ENCODE peak calls at places on chromosomes 6 and 20, in nine cellular contexts. One of them, this sample, is unnamed.

GRCh38 chr6:110329348-110329728 is 28.8 kb downstream of the METTL24 start:
- DNase-seq in GM10248: no peak
- DNase-seq in endothelial cell: no peak
- DNase-seq in CD14-positive monocyte: no peak
- DNase-seq in HFF-Myc: peak
- DNase-seq in hepatocyte: peak
- DNase-seq in choroid plexus epithelial cell: no peak
- DNase-seq in endothelial cell of umbilical vein: no peak
- DNase-seq in AG09319: no peak
- DNase-seq in this sample: no peak

GRCh38 chr6:148435386-148435785 is 92.7 kb downstream of the SASH1 start:
- DNase-seq in GM10248: no peak
- DNase-seq in endothelial cell: no peak
- DNase-seq in CD14-positive monocyte: no peak
- DNase-seq in HFF-Myc: no peak
- DNase-seq in hepatocyte: no peak
- DNase-seq in choroid plexus epithelial cell: peak
- DNase-seq in endothelial cell of umbilical vein: no peak
- DNase-seq in AG09319: no peak
- DNase-seq in this sample: no peak

GRCh38 chr20:45343445-45343866 is 4.8 kb downstream of the SDC4 start:
- DNase-seq in GM10248: no peak
- DNase-seq in endothelial cell: no peak
- DNase-seq in CD14-positive monocyte: no peak
- DNase-seq in HFF-Myc: no peak
- DNase-seq in hepatocyte: peak
- DNase-seq in choroid plexus epithelial cell: no peak
- DNase-seq in endothelial cell of umbilical vein: no peak
- DNase-seq in AG09319: no peak
- DNase-seq in this sample: no peak

GRCh38 chr6:33249732-33250625 is 21.7 kb downstream of the VPS52 start:
- DNase-seq in GM10248: no peak
- DNase-seq in endothelial cell: peak
- DNase-seq in CD14-positive monocyte: no peak
- DNase-seq in HFF-Myc: no peak
- DNase-seq in hepatocyte: no peak
- DNase-seq in choroid plexus epithelial cell: peak
- DNase-seq in endothelial cell of umbilical vein: peak
- DNase-seq in AG09319: peak
- DNase-seq in this sample: peak

GRCh38 chr6:17847203-17847602 is 140.2 kb downstream of the KIF13A start:
- DNase-seq in GM10248: no peak
- DNase-seq in endothelial cell: no peak
- DNase-seq in CD14-positive monocyte: no peak
- DNase-seq in HFF-Myc: no peak
- DNase-seq in hepatocyte: no peak
- DNase-seq in choroid plexus epithelial cell: no peak
- DNase-seq in endothelial cell of umbilical vein: peak
- DNase-seq in AG09319: no peak
- DNase-seq in this sample: no peak

GRCh38 chr6:166862287-166862977 is 93.9 kb downstream of the RNASET2 start:
- DNase-seq in GM10248: peak
- DNase-seq in endothelial cell: peak
- DNase-seq in CD14-positive monocyte: no peak
- DNase-seq in HFF-Myc: no peak
- DNase-seq in hepatocyte: peak
- DNase-seq in choroid plexus epithelial cell: peak
- DNase-seq in endothelial cell of umbilical vein: no peak
- DNase-seq in AG09319: no peak
- DNase-seq in this sample: peak

GRCh38 chr6:110493253-110493800 is 16.9 kb upstream of the SLC22A16 start:
- DNase-seq in GM10248: no peak
- DNase-seq in endothelial cell: no peak
- DNase-seq in CD14-positive monocyte: no peak
- DNase-seq in HFF-Myc: no peak
- DNase-seq in hepatocyte: no peak
- DNase-seq in choroid plexus epithelial cell: no peak
- DNase-seq in endothelial cell of umbilical vein: no peak
- DNase-seq in AG09319: no peak
- DNase-seq in this sample: no peak

GRCh38 chr20:3323398-3323797 is 84.1 kb downstream of the DNAAF9 start:
- DNase-seq in GM10248: no peak
- DNase-seq in endothelial cell: no peak
- DNase-seq in CD14-positive monocyte: peak
- DNase-seq in HFF-Myc: no peak
- DNase-seq in hepatocyte: no peak
- DNase-seq in choroid plexus epithelial cell: no peak
- DNase-seq in endothelial cell of umbilical vein: no peak
- DNase-seq in AG09319: no peak
- DNase-seq in this sample: no peak

GRCh38 chr6:163324928-163325784 is 89.4 kb upstream of the QKI start:
- DNase-seq in GM10248: no peak
- DNase-seq in endothelial cell: no peak
- DNase-seq in CD14-positive monocyte: no peak
- DNase-seq in HFF-Myc: no peak
- DNase-seq in hepatocyte: peak
- DNase-seq in choroid plexus epithelial cell: peak
- DNase-seq in endothelial cell of umbilical vein: peak
- DNase-seq in AG09319: no peak
- DNase-seq in this sample: no peak

GRCh38 chr20:8305449-8305978 is 173.4 kb downstream of the PLCB1 start:
- DNase-seq in GM10248: peak
- DNase-seq in endothelial cell: peak
- DNase-seq in CD14-positive monocyte: peak
- DNase-seq in HFF-Myc: peak
- DNase-seq in hepatocyte: peak
- DNase-seq in choroid plexus epithelial cell: peak
- DNase-seq in endothelial cell of umbilical vein: peak
- DNase-seq in AG09319: no peak
- DNase-seq in this sample: peak

GRCh38 chr20:32152421-32153155 is 43.1 kb downstream of the TM9SF4 start:
- DNase-seq in GM10248: no peak
- DNase-seq in endothelial cell: no peak
- DNase-seq in CD14-positive monocyte: no peak
- DNase-seq in HFF-Myc: no peak
- DNase-seq in hepatocyte: peak
- DNase-seq in choroid plexus epithelial cell: no peak
- DNase-seq in endothelial cell of umbilical vein: peak
- DNase-seq in AG09319: no peak
- DNase-seq in this sample: no peak

GRCh38 chr6:119273799-119274595 is 75.6 kb downstream of the MAN1A1 start:
- DNase-seq in GM10248: no peak
- DNase-seq in endothelial cell: no peak
- DNase-seq in CD14-positive monocyte: no peak
- DNase-seq in HFF-Myc: peak
- DNase-seq in hepatocyte: no peak
- DNase-seq in choroid plexus epithelial cell: peak
- DNase-seq in endothelial cell of umbilical vein: no peak
- DNase-seq in AG09319: peak
- DNase-seq in this sample: no peak

GRCh38 chr6:54892831-54893230 is 46.3 kb downstream of the FAM83B start:
- DNase-seq in GM10248: no peak
- DNase-seq in endothelial cell: no peak
- DNase-seq in CD14-positive monocyte: no peak
- DNase-seq in HFF-Myc: peak
- DNase-seq in hepatocyte: no peak
- DNase-seq in choroid plexus epithelial cell: peak
- DNase-seq in endothelial cell of umbilical vein: no peak
- DNase-seq in AG09319: no peak
- DNase-seq in this sample: no peak

DNA sequence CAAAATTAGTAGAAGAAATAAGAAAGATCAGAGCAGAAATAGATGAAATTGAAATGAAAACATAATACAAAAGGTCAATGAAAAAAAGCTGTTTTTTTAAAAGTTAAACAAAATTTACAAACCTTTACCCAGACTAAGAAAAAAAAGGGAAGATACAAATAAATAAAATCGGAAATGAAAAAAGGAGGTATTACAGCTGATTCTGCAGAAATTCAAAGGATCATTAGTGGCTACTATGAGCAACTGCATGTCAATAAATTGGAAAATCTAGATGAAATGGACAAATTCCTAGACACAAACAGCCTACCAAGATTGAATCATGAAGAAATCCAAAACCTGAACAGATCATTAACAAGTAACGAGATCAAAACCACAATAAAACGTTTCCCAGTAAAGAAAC is 59.2 kb downstream of the ZFP64 start:
- DNase-seq in GM10248: no peak
- DNase-seq in endothelial cell: no peak
- DNase-seq in CD14-positive monocyte: no peak
- DNase-seq in HFF-Myc: no peak
- DNase-seq in hepatocyte: no peak
- DNase-seq in choroid plexus epithelial cell: no peak
- DNase-seq in endothelial cell of umbilical vein: no peak
- DNase-seq in AG09319: no peak
- DNase-seq in this sample: no peak
- TF ChIP-seq CTCF in GM10248: no peak
- TF ChIP-seq CTCF in endothelial cell: no peak
- TF ChIP-seq CTCF in CD14-positive monocyte: no peak
- TF ChIP-seq CTCF in HFF-Myc: no peak
- TF ChIP-seq CTCF in hepatocyte: no peak
- TF ChIP-seq CTCF in choroid plexus epithelial cell: no peak
- TF ChIP-seq CTCF in endothelial cell of umbilical vein: no peak
- TF ChIP-seq CTCF in AG09319: no peak
- TF ChIP-seq CTCF in this sample: no peak

DNA sequence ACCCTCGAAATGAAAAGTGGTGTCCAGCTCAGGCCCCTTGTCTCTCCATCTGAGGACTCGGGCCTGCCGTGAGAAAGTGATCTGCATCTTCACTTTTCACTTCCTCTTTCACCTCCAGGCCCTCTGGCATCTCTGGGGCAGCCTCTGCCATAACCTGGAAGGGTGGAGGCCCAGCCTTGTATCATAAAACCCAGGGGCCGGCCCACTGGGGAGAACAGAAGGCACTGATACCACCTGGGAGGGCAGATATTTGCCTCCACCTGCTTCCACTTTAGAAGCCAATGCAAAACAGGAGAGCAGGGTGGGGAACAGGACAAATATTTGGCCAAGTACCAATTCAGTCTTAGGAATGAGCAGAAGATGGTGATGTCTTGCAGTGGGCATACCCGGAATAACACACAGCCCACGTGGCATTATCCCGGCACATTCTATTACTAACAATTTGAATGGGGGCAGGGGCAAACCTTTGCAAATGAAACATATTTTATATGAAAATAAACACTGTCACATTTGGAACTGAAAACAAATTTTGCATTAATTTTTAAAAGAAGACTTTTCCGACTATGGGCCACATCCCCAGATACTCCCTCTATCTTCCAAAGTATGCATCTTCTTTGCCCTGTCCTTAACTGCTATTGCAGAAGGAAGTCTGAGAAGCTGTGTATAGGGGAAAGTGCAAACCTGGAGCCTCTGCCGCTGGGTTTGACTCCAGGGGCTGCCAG is 69.2 kb upstream of the TBC1D7 start:
- DNase-seq in GM10248: peak
- DNase-seq in endothelial cell: no peak
- DNase-seq in CD14-positive monocyte: no peak
- DNase-seq in HFF-Myc: no peak
- DNase-seq in hepatocyte: no peak
- DNase-seq in choroid plexus epithelial cell: no peak
- DNase-seq in endothelial cell of umbilical vein: no peak
- DNase-seq in AG09319: no peak
- DNase-seq in this sample: peak
- TF ChIP-seq CTCF in GM10248: no peak
- TF ChIP-seq CTCF in endothelial cell: no peak
- TF ChIP-seq CTCF in CD14-positive monocyte: no peak
- TF ChIP-seq CTCF in HFF-Myc: peak
- TF ChIP-seq CTCF in hepatocyte: peak
- TF ChIP-seq CTCF in choroid plexus epithelial cell: peak
- TF ChIP-seq CTCF in endothelial cell of umbilical vein: no peak
- TF ChIP-seq CTCF in AG09319: no peak
- TF ChIP-seq CTCF in this sample: no peak

DNA sequence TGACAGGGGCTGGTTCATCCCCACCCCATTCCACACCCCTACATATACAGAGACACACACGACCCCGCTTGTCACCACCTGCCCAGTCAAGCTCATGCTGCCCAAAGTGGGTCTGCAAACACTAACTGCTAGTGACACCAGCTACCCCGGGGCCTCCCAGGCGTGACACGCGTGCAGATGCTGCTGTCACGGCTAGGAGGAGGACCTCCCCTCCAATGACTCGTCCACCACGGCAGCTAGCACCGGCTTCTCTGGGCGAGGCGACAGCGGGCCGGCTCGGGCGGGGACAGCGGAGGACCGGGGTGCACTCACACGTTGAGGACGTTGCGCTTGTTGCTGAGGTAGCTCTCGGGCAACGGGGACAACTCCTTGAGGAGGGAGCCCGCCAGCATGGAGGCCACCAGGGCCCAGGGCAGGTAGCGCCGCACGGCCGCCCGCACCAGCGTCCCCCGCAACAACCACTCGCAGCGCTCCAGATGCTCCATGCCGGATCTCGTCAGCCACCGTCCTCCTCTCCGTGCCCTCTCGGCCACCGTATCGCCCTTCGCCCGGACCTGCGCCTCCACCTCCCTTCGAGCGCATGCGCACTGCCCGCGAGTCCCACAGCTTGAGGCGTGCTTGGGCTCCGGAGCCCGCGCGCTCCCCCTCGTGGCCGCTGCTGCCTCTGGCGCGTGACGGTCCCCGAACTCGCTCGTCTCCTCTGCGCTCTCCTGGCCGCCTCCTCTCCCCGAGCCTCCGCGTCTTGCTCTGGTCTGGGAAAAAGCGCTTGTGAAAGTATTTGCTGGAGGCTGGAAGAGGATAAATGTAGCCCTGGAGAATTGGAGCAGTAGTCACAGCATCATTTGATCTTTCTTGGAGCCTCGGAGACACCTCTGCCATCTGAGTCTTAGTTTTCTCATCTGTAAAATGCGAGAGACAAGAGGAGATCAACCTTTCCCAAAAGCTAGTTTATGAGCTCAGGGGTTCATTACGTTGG is at the start of gene FITM2:
- DNase-seq in GM10248: peak
- DNase-seq in endothelial cell: peak
- DNase-seq in CD14-positive monocyte: peak
- DNase-seq in HFF-Myc: peak
- DNase-seq in hepatocyte: peak
- DNase-seq in choroid plexus epithelial cell: peak
- DNase-seq in endothelial cell of umbilical vein: peak
- DNase-seq in AG09319: peak
- DNase-seq in this sample: peak
- TF ChIP-seq CTCF in GM10248: peak
- TF ChIP-seq CTCF in endothelial cell: peak
- TF ChIP-seq CTCF in CD14-positive monocyte: peak
- TF ChIP-seq CTCF in HFF-Myc: peak
- TF ChIP-seq CTCF in hepatocyte: peak
- TF ChIP-seq CTCF in choroid plexus epithelial cell: peak
- TF ChIP-seq CTCF in endothelial cell of umbilical vein: peak
- TF ChIP-seq CTCF in AG09319: peak
- TF ChIP-seq CTCF in this sample: peak

GRCh38 chr6:52063584-52064400 is 23.6 kb downstream of the PKHD1 start:
- DNase-seq in GM10248: peak
- DNase-seq in endothelial cell: peak
- DNase-seq in CD14-positive monocyte: no peak
- DNase-seq in HFF-Myc: peak
- DNase-seq in hepatocyte: peak
- DNase-seq in choroid plexus epithelial cell: peak
- DNase-seq in endothelial cell of umbilical vein: peak
- DNase-seq in AG09319: no peak
- DNase-seq in this sample: peak
- TF ChIP-seq CTCF in GM10248: peak
- TF ChIP-seq CTCF in endothelial cell: peak
- TF ChIP-seq CTCF in CD14-positive monocyte: peak
- TF ChIP-seq CTCF in HFF-Myc: peak
- TF ChIP-seq CTCF in hepatocyte: peak
- TF ChIP-seq CTCF in choroid plexus epithelial cell: peak
- TF ChIP-seq CTCF in endothelial cell of umbilical vein: peak
- TF ChIP-seq CTCF in AG09319: peak
- TF ChIP-seq CTCF in this sample: no peak

GRCh38 chr6:170162011-170162770 is 128.7 kb downstream of the DLL1 start:
- DNase-seq in GM10248: no peak
- DNase-seq in endothelial cell: no peak
- DNase-seq in CD14-positive monocyte: no peak
- DNase-seq in HFF-Myc: no peak
- DNase-seq in hepatocyte: no peak
- DNase-seq in choroid plexus epithelial cell: no peak
- DNase-seq in endothelial cell of umbilical vein: no peak
- DNase-seq in AG09319: no peak
- DNase-seq in this sample: no peak
- TF ChIP-seq CTCF in GM10248: no peak
- TF ChIP-seq CTCF in endothelial cell: no peak
- TF ChIP-seq CTCF in CD14-positive monocyte: no peak
- TF ChIP-seq CTCF in HFF-Myc: no peak
- TF ChIP-seq CTCF in hepatocyte: no peak
- TF ChIP-seq CTCF in choroid plexus epithelial cell: no peak
- TF ChIP-seq CTCF in endothelial cell of umbilical vein: no peak
- TF ChIP-seq CTCF in AG09319: no peak
- TF ChIP-seq CTCF in this sample: no peak

This sample was measured in GM13976.